ENCODE peak calls at places on chromosomes 6 and 20, in seven cellular contexts. W, T, V, D, B, Y and F are unnamed samples.

GRCh38 chr20:38147166-38147565 is 17.9 kb downstream of the TGM2 start:
- DNase-seq in B (no peak), D (no peak), Y (no peak), T (no peak), V (no peak), W (no peak), F (no peak)

GRCh38 chr6:106446983-106447382 is 86.5 kb downstream of the CRYBG1 start:
- DNase-seq in B (no peak), T (no peak), W (no peak), Y (no peak), V (no peak), D (no peak), F (no peak)

GRCh38 chr20:6489361-6490154 is 277.9 kb upstream of the BMP2 start:
- DNase-seq in Y (no peak), T (no peak), V (no peak), D (no peak), W (no peak), B (no peak), F (peak; percentile 30)

GRCh38 chr6:143514996-143515760 is 3.7 kb upstream of the FUCA2 start:
- DNase-seq in V (peak; percentile 92), W (no peak), Y (no peak), B (no peak), D (no peak), T (no peak), F (peak; percentile 40)

GRCh38 chr20:51571470-51571794 is 28.9 kb upstream of the NFATC2 start:
- DNase-seq in B (no peak), Y (no peak), V (no peak), T (no peak), W (no peak), D (no peak), F (no peak)

GRCh38 chr20:62875419-62876355 is 14.1 kb upstream of the TCFL5 start:
- DNase-seq in D (peak; percentile 93), Y (peak; percentile 43), B (peak; percentile 76), W (peak; percentile 74), V (peak; percentile 91), T (no peak), F (peak; percentile 50)

GRCh38 chr20:20368414-20369352 is 779 bp downstream of the INSM1 start:
- DNase-seq in B (no peak), T (no peak), D (peak; percentile 50), V (no peak), W (no peak), Y (no peak), F (no peak)

GRCh38 chr20:19254086-19254821 is 41.8 kb downstream of the SLC24A3 start:
- DNase-seq in W (no peak), T (no peak), D (no peak), V (no peak), Y (no peak), B (no peak), F (no peak)

GRCh38 chr6:105692630-105693212 is 289.8 kb upstream of the PREP start:
- DNase-seq in D (no peak), V (no peak), B (no peak), Y (no peak), T (no peak), W (no peak), F (no peak)

GRCh38 chr6:29967379-29968010 is 25.2 kb downstream of the HLA-A start:
- DNase-seq in T (no peak), B (peak; percentile 65), V (peak; percentile 42), W (no peak), D (no peak), Y (no peak), F (peak; percentile 72)

GRCh38 chr6:1625926-1626413 is 16.3 kb downstream of the FOXC1 start:
- DNase-seq in B (no peak), W (no peak), Y (no peak), T (no peak), V (no peak), D (no peak), F (no peak)

GRCh38 chr20:59629141-59630045 is 25.1 kb downstream of the PHACTR3 start:
- DNase-seq in B (no peak), T (no peak), Y (no peak), W (no peak), V (no peak), D (no peak), F (no peak)

GRCh38 chr6:159169557-159170332 is 545 bp downstream of the FNDC1 start:
- DNase-seq in B (peak; percentile 37), T (no peak), W (peak; percentile 23), V (no peak), D (peak; percentile 47), Y (no peak), F (no peak)

GRCh38 chr20:63145156-63145555 is 70.8 kb downstream of the YTHDF1 start:
- DNase-seq in D (no peak), T (no peak), W (no peak), V (no peak), Y (no peak), B (no peak), F (no peak)

GRCh38 chr20:43941476-43942212 is 27.0 kb downstream of the TOX2 start:
- DNase-seq in W (no peak), D (no peak), Y (no peak), T (no peak), B (no peak), V (no peak), F (no peak)

GRCh38 chr20:63087236-63087871 is 80.6 kb upstream of the BHLHE23 start:
- DNase-seq in D (no peak), W (peak; percentile 8), V (peak; percentile 8), Y (no peak), B (peak; percentile 8), T (no peak), F (no peak)

GRCh38 chr20:61951695-61952533 is 113.8 kb downstream of the TAF4 start:
- DNase-seq in T (no peak), V (peak; percentile 14), Y (no peak), B (peak; percentile 17), W (no peak), D (no peak), F (no peak)

GRCh38 chr6:300494-301198 is 8.4 kb downstream of the DUSP22 start:
- DNase-seq in B (no peak), D (no peak), Y (no peak), V (no peak), W (no peak), T (no peak), F (no peak)

GRCh38 chr20:63381781-63382431 is 20.8 kb upstream of the CHRNA4 start:
- DNase-seq in T (no peak), W (no peak), B (no peak), D (peak; percentile 94), Y (no peak), V (no peak), F (no peak)

GRCh38 chr20:62742979-62743776 is 34.5 kb downstream of the NTSR1 start:
- DNase-seq in W (no peak), Y (no peak), B (no peak), T (no peak), D (no peak), V (no peak), F (no peak)

GRCh38 chr20:50169329-50169823 is 15.9 kb upstream of the PEDS1 start:
- DNase-seq in V (peak; percentile 76), T (peak; percentile 84), Y (no peak), B (peak; percentile 88), D (peak; percentile 73), W (peak; percentile 81), F (peak; percentile 77)

GRCh38 chr6:11729083-11729482 is 49.5 kb downstream of the ADTRP start:
- DNase-seq in B (no peak), W (no peak), Y (no peak), T (no peak), D (no peak), V (no peak), F (no peak)

GRCh38 chr6:11730645-11731044 is 48.0 kb downstream of the ADTRP start:
- DNase-seq in V (no peak), B (no peak), Y (no peak), T (no peak), W (no peak), D (no peak), F (no peak)

GRCh38 chr6:11732036-11732545 is 46.5 kb downstream of the ADTRP start:
- DNase-seq in V (peak; percentile 75), T (no peak), B (peak; percentile 38), Y (peak; percentile 71), D (no peak), W (peak; percentile 33), F (peak; percentile 61)

GRCh38 chr6:11727995-11728961 is 50.3 kb downstream of the ADTRP start:
- DNase-seq in W (no peak), T (no peak), D (no peak), B (no peak), Y (no peak), V (no peak), F (no peak)

GRCh38 chr6:11731423-11731822 is 47.2 kb downstream of the ADTRP start:
- DNase-seq in T (no peak), Y (no peak), B (no peak), D (no peak), W (no peak), V (no peak), F (no peak)
- H3K4me3 ChIP-seq in T (no peak overlapping the region), Y (peak overlapping the region; percentile 48), B (no peak overlapping the region), D (no peak overlapping the region), W (no peak overlapping the region), V (no peak overlapping the region), F (no peak overlapping the region)

DNA sequence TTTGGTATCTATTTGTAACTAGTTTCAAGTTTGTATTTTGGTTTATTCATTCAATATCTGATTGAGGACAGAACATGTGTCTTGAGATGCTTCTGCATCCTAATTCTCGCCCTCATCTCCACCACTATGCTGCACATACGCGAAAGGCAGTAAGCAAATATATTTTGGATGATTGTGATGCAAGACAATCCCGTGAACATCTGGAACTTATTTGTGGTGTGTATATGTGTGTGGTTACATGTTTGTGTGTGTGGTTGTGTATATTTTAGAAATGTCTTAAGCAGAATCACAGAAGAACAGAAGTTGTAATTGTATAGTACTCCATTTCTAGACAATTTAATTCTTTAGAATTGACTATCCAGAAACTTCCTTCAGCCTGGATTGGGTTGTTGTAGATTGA is 35.1 kb upstream of the RNF144B start:
- DNase-seq in T (no peak), Y (no peak), V (no peak), B (no peak), D (no peak), W (no peak), F (no peak)
- H3K4me1 ChIP-seq in T (no peaks in the 10 kb centered on the region), Y (peaks cover 10% of the 10 kb centered on the region), V (no peaks in the 10 kb centered on the region), B (no peaks in the 10 kb centered on the region), D (no peaks in the 10 kb centered on the region), W (no peaks in the 10 kb centered on the region), F (peaks cover 3% of the 10 kb centered on the region)

GRCh38 chr6:112234596-112234995 is 19.8 kb downstream of the LAMA4 start:
- DNase-seq in V (no peak), Y (no peak), T (no peak), D (no peak), B (no peak), W (no peak), F (no peak)

GRCh38 chr6:112232845-112233256 is 21.5 kb downstream of the LAMA4 start:
- DNase-seq in D (peak; percentile 59), W (no peak), B (no peak), T (no peak), V (no peak), Y (no peak), F (no peak)

GRCh38 chr6:112233864-112234263 is 20.5 kb downstream of the LAMA4 start:
- DNase-seq in V (no peak), T (no peak), W (no peak), B (no peak), D (no peak), Y (no peak), F (no peak)

GRCh38 chr6:112228480-112229332 is 25.7 kb downstream of the LAMA4 start:
- DNase-seq in T (no peak), B (no peak), W (no peak), Y (no peak), V (no peak), D (no peak), F (no peak)

GRCh38 chr6:112231609-112232060 is 22.7 kb downstream of the LAMA4 start:
- DNase-seq in B (no peak), V (no peak), T (no peak), W (no peak), Y (no peak), D (no peak), F (no peak)
- H3K4me3 ChIP-seq in B (no peak overlapping the region), V (no peak overlapping the region), T (no peak overlapping the region), W (no peak overlapping the region), Y (no peak overlapping the region), D (no peak overlapping the region), F (no peak overlapping the region)

GRCh38 chr6:33278392-33278741 is 1.4 kb downstream of the B3GALT4 start:
- DNase-seq in D (no peak), T (no peak), W (no peak), Y (no peak), B (no peak), V (no peak), F (no peak)
- H3K4me1 ChIP-seq in D (peaks cover 30% of the 10 kb centered on the region), T (peaks cover 44% of the 10 kb centered on the region), W (no peaks in the 10 kb centered on the region), Y (peaks cover 38% of the 10 kb centered on the region), B (peaks cover 37% of the 10 kb centered on the region), V (peaks cover 14% of the 10 kb centered on the region), F (peaks cover 17% of the 10 kb centered on the region)